ENCODE peak calls at places on chromosomes 7 and 10, in five cellular contexts. U is astrocyte of the spinal cord, H is upper lobe of left lung, D is RCC 7860, Z is ovary. O is an unnamed sample.

GRCh38 chr10:14681802-14682201 is 92.9 kb downstream of the FAM107B start:
- DNase-seq in U (no peak), H (no peak), D (no peak), Z (no peak), O (no peak)

GRCh38 chr7:100063376-100063775 is 13.8 kb downstream of the ZSCAN21 start:
- DNase-seq in U (no peak), H (no peak), D (no peak), Z (no peak), O (no peak)

GRCh38 chr10:133161486-133162051 is 1.6 kb downstream of the KNDC1 start:
- DNase-seq in U (no peak), H (peak), D (no peak), Z (no peak), O (no peak)

GRCh38 chr7:7347045-7347444 is 164.7 kb downstream of the C1GALT1 start:
- DNase-seq in U (no peak), H (no peak), D (no peak), Z (no peak), O (no peak)

GRCh38 chr10:119871881-119872609 is 598 bp downstream of the MCMBP start:
- DNase-seq in U (no peak), H (peak), D (peak), Z (peak), O (peak)

GRCh38 chr10:69180525-69181204 is 631 bp downstream of the SUPV3L1 start:
- DNase-seq in U (peak), H (no peak), D (peak), Z (no peak), O (peak)

GRCh38 chr7:22488643-22489462 is 11.1 kb downstream of the STEAP1B start:
- DNase-seq in U (peak), H (no peak), D (peak), Z (peak), O (peak)

GRCh38 chr7:22831602-22832001 is 9.0 kb upstream of the TOMM7 start:
- DNase-seq in U (no peak), H (no peak), D (no peak), Z (no peak), O (no peak)

GRCh38 chr10:97891497-97892167 is 42.0 kb downstream of the GOLGA7B start:
- DNase-seq in U (no peak), H (peak), D (no peak), Z (no peak), O (no peak)

GRCh38 chr10:92164024-92164423 is 126.9 kb downstream of the CPEB3 start:
- DNase-seq in U (no peak), H (no peak), D (no peak), Z (no peak), O (no peak)

GRCh38 chr7:104958278-104958903 is 55.6 kb upstream of the KMT2E start:
- DNase-seq in U (no peak), H (no peak), D (no peak), Z (no peak), O (peak)

GRCh38 chr10:91556691-91557529 is 76.0 kb downstream of the PPP1R3C start:
- DNase-seq in U (no peak), H (no peak), D (no peak), Z (no peak), O (no peak)

GRCh38 chr7:150981644-150982043 is 3.5 kb upstream of the KCNH2 start:
- DNase-seq in U (no peak), H (no peak), D (no peak), Z (no peak), O (no peak)

GRCh38 chr7:72190919-72191318 is 221.2 kb downstream of the CALN1 start:
- DNase-seq in U (no peak), H (no peak), D (no peak), Z (no peak), O (no peak)

GRCh38 chr10:16583382-16583781 is 61.7 kb upstream of the C1QL3 start:
- DNase-seq in U (no peak), H (no peak), D (no peak), Z (no peak), O (peak)

GRCh38 chr7:44750921-44751571 is 2.4 kb downstream of the ZMIZ2 start:
- DNase-seq in U (no peak), H (no peak), D (peak), Z (peak), O (no peak)

GRCh38 chr10:45386657-45387056 is 12.6 kb downstream of the ALOX5 start:
- DNase-seq in U (no peak), H (no peak), D (no peak), Z (no peak), O (no peak)

GRCh38 chr7:47683485-47683898 is 101.6 kb upstream of the TNS3 start:
- DNase-seq in U (no peak), H (no peak), D (no peak), Z (no peak), O (no peak)

GRCh38 chr10:126350216-126350992 is 37.9 kb downstream of the ADAM12 start:
- DNase-seq in U (peak), H (no peak), D (peak), Z (peak), O (peak)

GRCh38 chr7:130345106-130345505 is 490 bp downstream of the CPA5 start:
- DNase-seq in U (peak), H (no peak), D (no peak), Z (no peak), O (no peak)

GRCh38 chr7:99535667-99536066 is 16.2 kb downstream of the FAM200A start:
- DNase-seq in U (no peak), H (no peak), D (no peak), Z (no peak), O (no peak)

GRCh38 chr10:49645417-49646255 is 31.8 kb downstream of the CHAT start:
- DNase-seq in U (no peak), H (no peak), D (no peak), Z (no peak), O (no peak)

O was measured in MG63.